ENCODE peak calls at places on chromosomes 2 and 18, in eight cellular contexts. D, A, O, G, W, K, Q and B are unnamed samples.

GRCh38 chr2:174764281-174765063 is at the start of gene CHRNA1:
- DNase-seq in O (peak), G (peak), Q (no peak), W (peak), A (no peak), K (no peak), D (no peak), B (peak)

GRCh38 chr2:38432827-38433606 is 55.9 kb upstream of the ATL2 start:
- DNase-seq in D (no peak), Q (no peak), O (peak), W (no peak), A (no peak), G (no peak), K (no peak), B (no peak)

GRCh38 chr2:9165625-9166024 is 41.0 kb upstream of the ASAP2 start:
- DNase-seq in G (no peak), O (no peak), W (no peak), A (no peak), K (no peak), Q (no peak), D (no peak), B (no peak)

GRCh38 chr2:1132328-1132964 is 181.8 kb downstream of the SNTG2 start:
- DNase-seq in A (no peak), Q (no peak), W (peak), K (no peak), G (no peak), O (no peak), D (no peak), B (no peak)

GRCh38 chr2:36420569-36421164 is 65.1 kb downstream of the CRIM1 start:
- DNase-seq in A (no peak), O (no peak), K (no peak), W (no peak), D (no peak), Q (no peak), G (no peak), B (no peak)

GRCh38 chr2:234630676-234631350 is 133.9 kb upstream of the ARL4C start:
- DNase-seq in A (no peak), K (no peak), D (no peak), W (no peak), G (no peak), O (no peak), Q (no peak), B (no peak)

GRCh38 chr18:75393721-75394120 is 33.8 kb downstream of the SMIM21 start:
- DNase-seq in O (no peak), W (no peak), A (no peak), D (no peak), K (no peak), Q (no peak), G (no peak), B (no peak)

GRCh38 chr2:217573565-217573964 is 429.2 kb downstream of the TNS1 start:
- DNase-seq in O (no peak), D (no peak), A (no peak), K (peak), W (no peak), G (no peak), Q (no peak), B (no peak)

GRCh38 chr2:27303093-27304025 is 4.9 kb downstream of the UCN start:
- DNase-seq in A (no peak), O (peak), K (no peak), W (peak), G (peak), Q (no peak), D (peak), B (peak)

GRCh38 chr18:35528749-35529274 is 31.1 kb upstream of the INO80C start:
- DNase-seq in D (no peak), W (no peak), K (no peak), Q (no peak), O (no peak), G (no peak), A (no peak), B (no peak)

GRCh38 chr2:143939976-143940375 is 579.9 kb downstream of the ZEB2 start:
- DNase-seq in Q (no peak), A (no peak), K (peak), G (peak), D (no peak), W (no peak), O (no peak), B (no peak)

GRCh38 chr18:13221821-13222220 is 3.3 kb downstream of the LDLRAD4 start:
- DNase-seq in G (no peak), Q (no peak), O (no peak), W (peak), A (no peak), K (no peak), D (no peak), B (no peak)

GRCh38 chr2:207727256-207727655 is 15.8 kb downstream of the CCNYL1 start:
- DNase-seq in A (no peak), O (no peak), W (no peak), D (no peak), K (no peak), G (peak), Q (no peak), B (no peak)

GRCh38 chr2:9830685-9831410 is 12.4 kb upstream of the TAF1B start:
- DNase-seq in A (no peak), K (no peak), W (no peak), D (no peak), O (no peak), G (no peak), Q (no peak), B (no peak)

GRCh38 chr2:16244966-16245320 is 304.6 kb downstream of the MYCN start:
- DNase-seq in A (no peak), Q (no peak), D (no peak), O (no peak), G (no peak), W (no peak), K (no peak), B (no peak)

GRCh38 chr2:226705133-226705886 is 94.3 kb downstream of the IRS1 start:
- DNase-seq in G (no peak), W (no peak), D (no peak), A (no peak), O (no peak), Q (no peak), K (no peak), B (no peak)

GRCh38 chr2:70367722-70368323 is 66.0 kb upstream of the FAM136A start:
- DNase-seq in K (no peak), O (no peak), G (no peak), A (no peak), W (peak), D (no peak), Q (no peak), B (no peak)

GRCh38 chr2:169221745-169222369 is 140.5 kb downstream of the LRP2 start:
- DNase-seq in Q (no peak), O (peak), D (no peak), W (peak), A (no peak), G (peak), K (no peak), B (peak)

GRCh38 chr18:77013777-77014525 is 118.6 kb downstream of the MBP start:
- DNase-seq in G (no peak), O (no peak), D (no peak), A (no peak), Q (no peak), K (no peak), W (no peak), B (no peak)

GRCh38 chr2:82913566-82913965 is 1545.5 kb downstream of the SUCLG1 start:
- DNase-seq in Q (no peak), O (no peak), W (no peak), G (peak), A (no peak), K (no peak), D (no peak), B (no peak)

GRCh38 chr2:191155608-191156071 is 4.8 kb upstream of the STAT4 start:
- DNase-seq in A (peak), Q (no peak), O (peak), K (peak), W (peak), D (peak), G (peak), B (peak)

GRCh38 chr2:31381601-31382000 is 32.9 kb downstream of the XDH start:
- DNase-seq in O (no peak), K (no peak), G (no peak), W (no peak), Q (no peak), A (no peak), D (no peak), B (no peak)

GRCh38 chr2:38722271-38723115 is 28.7 kb downstream of the SRSF7 start:
- DNase-seq in O (no peak), D (peak), Q (no peak), W (no peak), G (no peak), A (no peak), K (no peak), B (peak)

GRCh38 chr2:113185643-113186315 is 12.0 kb downstream of the PSD4 start:
- DNase-seq in G (no peak), A (no peak), Q (no peak), K (no peak), D (no peak), O (no peak), W (no peak), B (no peak)

GRCh38 chr2:65722028-65722427 is 289.6 kb upstream of the SPRED2 start:
- DNase-seq in A (no peak), O (peak), G (no peak), Q (no peak), D (no peak), K (no peak), W (peak), B (no peak)

GRCh38 chr18:74896390-74896991 is 298.8 kb downstream of the ZNF407 start:
- DNase-seq in A (no peak), O (peak), W (peak), G (no peak), D (peak), K (no peak), Q (peak), B (peak)

GRCh38 chr2:20168727-20169696 is 55.9 kb downstream of the SDC1 start:
- DNase-seq in O (no peak), K (no peak), D (no peak), W (no peak), Q (no peak), G (no peak), A (no peak), B (no peak)

GRCh38 chr2:12797815-12798214 is 81.1 kb downstream of the TRIB2 start:
- DNase-seq in Q (no peak), W (no peak), G (peak), O (peak), K (peak), D (no peak), A (peak), B (no peak)

GRCh38 chr2:156110890-156111289 is 221.6 kb downstream of the NR4A2 start:
- DNase-seq in O (peak), Q (no peak), K (no peak), G (no peak), A (no peak), W (no peak), D (peak), B (peak)

GRCh38 chr2:241606186-241606585 is 30.8 kb downstream of the THAP4 start:
- DNase-seq in D (no peak), Q (no peak), W (no peak), K (no peak), A (no peak), G (no peak), O (no peak), B (no peak)

GRCh38 chr2:174158003-174158402 is 90.3 kb downstream of the OLA1 start:
- DNase-seq in Q (no peak), D (peak), A (no peak), O (peak), K (no peak), W (peak), G (peak), B (peak)

GRCh38 chr18:52903858-52904257 is 563.9 kb downstream of the DCC start:
- DNase-seq in K (no peak), A (no peak), Q (no peak), W (peak), D (no peak), O (peak), G (no peak), B (peak)

GRCh38 chr18:3114026-3114425 is 101.1 kb upstream of the LPIN2 start:
- DNase-seq in O (no peak), K (no peak), D (no peak), G (no peak), A (no peak), W (no peak), Q (no peak), B (no peak)

GRCh38 chr2:240359695-240360094 is 75.8 kb upstream of the GPC1 start:
- DNase-seq in A (no peak), O (no peak), W (no peak), D (no peak), G (no peak), Q (no peak), K (no peak), B (no peak)

GRCh38 chr18:68662779-68663178 is 52.1 kb downstream of the TMX3 start:
- DNase-seq in D (no peak), O (peak), K (peak), A (no peak), W (no peak), G (peak), Q (no peak), B (no peak)

GRCh38 chr2:112092286-112093041 is 37.4 kb downstream of the TMEM87B start:
- DNase-seq in G (peak), W (no peak), O (no peak), A (peak), D (no peak), K (peak), Q (no peak), B (no peak)

GRCh38 chr2:143428700-143429099 is 299.5 kb downstream of the ARHGAP15 start:
- DNase-seq in A (no peak), W (no peak), K (no peak), O (no peak), Q (no peak), G (peak), D (no peak), B (no peak)